ENCODE peak calls at places on chromosomes 7 and 10, in four cellular contexts. M is K562, F is GM12878, O is H1. G is an unnamed sample.

GRCh38 chr10:88565072-88565471 is 18.0 kb downstream of the RNLS start:
- DNase-seq in M (no peak), F (no peak), O (no peak), G (no peak)

GRCh38 chr7:132075573-132075972 is 500.7 kb downstream of the PLXNA4 start:
- DNase-seq in M (no peak), F (no peak), O (no peak), G (no peak)

GRCh38 chr10:114041166-114041565 is 2.5 kb upstream of the ADRB1 start:
- DNase-seq in M (no peak), F (no peak), O (no peak), G (no peak)

GRCh38 chr10:28679941-28680752 is 2.8 kb downstream of the BAMBI start:
- DNase-seq in M (peak), F (no peak), O (no peak), G (peak)

GRCh38 chr7:154953006-154953684 is 49.8 kb downstream of the PAXIP1 start:
- DNase-seq in M (peak), F (no peak), O (peak), G (peak)

GRCh38 chr7:40156988-40157387 is 22.2 kb downstream of the SUGCT start:
- DNase-seq in M (no peak), F (no peak), O (no peak), G (no peak)

GRCh38 chr10:24727811-24728210 is 4.1 kb upstream of the ARHGAP21 start:
- DNase-seq in M (no peak), F (no peak), O (no peak), G (no peak)

GRCh38 chr7:150384406-150385239 is 5.5 kb downstream of the ZNF775 start:
- DNase-seq in M (no peak), F (no peak), O (no peak), G (no peak)

GRCh38 chr7:27972272-27972671 is 208.3 kb downstream of the JAZF1 start:
- DNase-seq in M (no peak), F (no peak), O (no peak), G (no peak)

GRCh38 chr10:14906765-14907164 is 28.1 kb downstream of the SUV39H2 start:
- DNase-seq in M (no peak), F (no peak), O (no peak), G (no peak)

GRCh38 chr10:99908512-99908911 is 101.2 kb downstream of the DNMBP start:
- DNase-seq in M (no peak), F (no peak), O (no peak), G (no peak)

GRCh38 chr10:96840841-96841518 is 8.9 kb downstream of the LCOR start:
- DNase-seq in M (no peak), F (no peak), O (no peak), G (peak)

GRCh38 chr7:151856098-151856497 is 20.8 kb downstream of the PRKAG2 start:
- DNase-seq in M (no peak), F (no peak), O (no peak), G (peak)

GRCh38 chr10:110005716-110006115 is 2.1 kb upstream of the ADD3 start:
- DNase-seq in M (no peak), F (no peak), O (no peak), G (peak)

GRCh38 chr7:36006656-36007229 is 146.3 kb upstream of the EEPD1 start:
- DNase-seq in M (no peak), F (no peak), O (no peak), G (no peak)

GRCh38 chr7:130560972-130561371 is 69.1 kb downstream of the MEST start:
- DNase-seq in M (no peak), F (peak), O (no peak), G (peak)

GRCh38 chr7:10889266-10889898 is 84.3 kb upstream of the PHF14 start:
- DNase-seq in M (peak), F (no peak), O (no peak), G (peak)

GRCh38 chr10:129963831-129964501 is at the start of gene EBF3:
- DNase-seq in M (peak), F (no peak), O (peak), G (no peak)

GRCh38 chr10:35006836-35007235 is 83.3 kb downstream of the CUL2 start:
- DNase-seq in M (no peak), F (no peak), O (no peak), G (no peak)

GRCh38 chr7:2482725-2483451 is 6.7 kb upstream of the GRIFIN start:
- DNase-seq in M (no peak), F (no peak), O (no peak), G (no peak)

GRCh38 chr7:96219382-96220130 is 102.3 kb downstream of the SLC25A13 start:
- DNase-seq in M (no peak), F (no peak), O (no peak), G (no peak)

GRCh38 chr10:132539431-132539839 is 1.8 kb downstream of the INPP5A start:
- DNase-seq in M (no peak), F (no peak), O (no peak), G (no peak)

GRCh38 chr10:97338041-97338440 is 3.5 kb upstream of the FRAT2 start:
- DNase-seq in M (no peak), F (no peak), O (no peak), G (no peak)

GRCh38 chr10:12107781-12108180 is 21.7 kb upstream of the SEC61A2 start:
- DNase-seq in M (no peak), F (no peak), O (no peak), G (no peak)

GRCh38 chr7:44403176-44403759 is 77.9 kb upstream of the CAMK2B start:
- DNase-seq in M (no peak), F (no peak), O (no peak), G (no peak)

GRCh38 chr10:2886662-2887061 is 180.7 kb upstream of the PFKP start:
- DNase-seq in M (no peak), F (no peak), O (no peak), G (no peak)

GRCh38 chr10:34538291-34538829 is 276.7 kb downstream of the PARD3 start:
- DNase-seq in M (no peak), F (peak), O (no peak), G (no peak)

GRCh38 chr10:30705086-30705624 is 75.6 kb upstream of the LYZL2 start:
- DNase-seq in M (no peak), F (peak), O (no peak), G (no peak)

GRCh38 chr7:132508724-132509348 is 67.4 kb downstream of the PLXNA4 start:
- DNase-seq in M (no peak), F (no peak), O (no peak), G (no peak)

GRCh38 chr10:89173075-89173474 is 34.0 kb downstream of the CH25H start:
- DNase-seq in M (no peak), F (no peak), O (no peak), G (no peak)

GRCh38 chr10:132294561-132295320 is 13.0 kb downstream of the STK32C start:
- DNase-seq in M (peak), F (no peak), O (peak), G (no peak)

GRCh38 chr10:92538231-92538958 is 35.5 kb downstream of the IDE start:
- DNase-seq in M (no peak), F (no peak), O (no peak), G (no peak)

GRCh38 chr10:74213571-74214162 is 62.6 kb downstream of the ADK start:
- DNase-seq in M (peak), F (no peak), O (no peak), G (peak)

GRCh38 chr10:114262478-114262877 is 23.4 kb downstream of the VWA2 start:
- DNase-seq in M (no peak), F (no peak), O (no peak), G (no peak)

GRCh38 chr10:110349826-110350225 is 45.1 kb upstream of the SMNDC1 start:
- DNase-seq in M (no peak), F (no peak), O (no peak), G (no peak)

DNA sequence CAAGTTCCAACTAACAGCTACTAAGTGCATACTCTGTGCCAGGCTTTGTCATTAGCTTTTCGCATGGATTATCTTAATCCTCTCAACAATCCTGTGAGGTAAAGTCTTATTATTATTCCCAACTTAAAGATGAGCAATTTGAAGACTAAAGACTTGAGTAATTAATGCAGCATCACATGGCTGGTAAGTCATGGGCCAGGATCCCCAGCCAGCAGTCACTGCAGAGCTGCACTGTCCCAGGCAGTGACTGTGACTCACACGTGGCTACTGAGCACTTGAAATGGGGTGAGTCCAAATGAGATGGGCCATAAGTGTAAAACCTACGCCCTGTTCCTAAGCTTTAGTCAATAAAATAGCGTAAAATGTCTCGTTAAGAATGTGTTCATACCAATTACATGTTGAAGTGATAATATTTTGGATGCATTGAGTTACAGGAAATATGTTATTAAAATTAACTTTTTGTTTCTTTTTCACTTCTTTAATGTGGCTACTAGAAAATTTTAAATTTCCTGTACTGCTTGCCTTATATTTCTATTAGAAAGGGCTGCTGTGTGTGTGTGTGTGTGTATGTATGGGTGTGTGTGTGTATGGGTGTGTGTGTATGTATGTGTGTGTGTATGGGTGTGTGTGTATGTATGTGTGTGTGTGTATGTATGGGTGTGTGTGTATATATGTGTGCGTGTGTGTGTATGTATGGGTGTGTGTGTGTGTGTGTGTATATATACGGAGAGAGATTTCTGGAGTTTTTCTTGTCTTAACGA is 756.3 kb downstream of the AUTS2 start:
- DNase-seq in M (no peak), F (no peak), O (no peak), G (no peak)
- TF ChIP-seq SP1 in M (no peak), F (no peak), O (no peak), G (no peak)

GRCh38 chr10:50331486-50331885 is 80.2 kb upstream of the ASAH2 start:
- DNase-seq in M (no peak), F (no peak), O (no peak), G (peak)

GRCh38 chr10:50324680-50325393 is 73.5 kb upstream of the ASAH2 start:
- DNase-seq in M (no peak), F (no peak), O (no peak), G (no peak)

GRCh38 chr10:50326757-50327701 is 75.7 kb upstream of the ASAH2 start:
- DNase-seq in M (peak), F (no peak), O (no peak), G (no peak)

GRCh38 chr10:50322075-50322474 is 70.8 kb upstream of the ASAH2 start:
- DNase-seq in M (no peak), F (no peak), O (no peak), G (no peak)

GRCh38 chr10:50325449-50326188 is 74.3 kb upstream of the ASAH2 start:
- DNase-seq in M (no peak), F (no peak), O (no peak), G (no peak)
- TF ChIP-seq CBX5 in M (no peak), F (no peak), O (no peak), G (no peak)

GRCh38 chr7:30421647-30422196 is 56.9 kb downstream of the NOD1 start:
- DNase-seq in M (no peak), F (no peak), O (no peak), G (no peak)

GRCh38 chr7:30424536-30424935 is 54.0 kb downstream of the NOD1 start:
- DNase-seq in M (no peak), F (no peak), O (no peak), G (no peak)

GRCh38 chr7:30423793-30424505 is 54.6 kb downstream of the NOD1 start:
- DNase-seq in M (no peak), F (no peak), O (no peak), G (no peak)

GRCh38 chr7:30427296-30428080 is 51.1 kb downstream of the NOD1 start:
- DNase-seq in M (no peak), F (no peak), O (no peak), G (no peak)

DNA sequence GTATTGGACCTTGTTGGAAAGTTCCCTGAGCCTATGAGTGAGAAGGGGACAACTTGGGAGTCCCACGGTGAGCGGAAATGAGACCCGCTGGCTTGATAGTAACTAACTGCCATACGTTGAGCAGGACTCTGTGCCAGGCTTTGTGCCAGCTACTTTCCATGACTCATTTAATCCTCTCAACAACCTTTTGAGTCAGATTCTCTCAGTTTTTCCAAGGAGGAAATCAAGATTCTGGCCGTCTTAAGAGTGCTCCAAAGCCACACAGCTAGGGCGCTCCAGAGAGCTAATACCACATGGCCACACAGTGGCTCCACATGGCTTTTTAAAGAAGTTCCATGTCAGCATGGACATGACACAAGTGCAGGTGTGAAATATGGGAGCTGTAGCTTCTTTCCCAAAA is 55.7 kb downstream of the NOD1 start:
- DNase-seq in M (no peak), F (no peak), O (no peak), G (no peak)
- TF ChIP-seq CREB1 in M (no peak), F (no peak), O (no peak), G (no peak)

GRCh38 chr10:127570036-127570435 is 20.9 kb downstream of the NPS start:
- DNase-seq in M (no peak), F (no peak), O (no peak), G (no peak)
- TF ChIP-seq SP1 in M (no peak), F (no peak), O (no peak), G (no peak)

DNA sequence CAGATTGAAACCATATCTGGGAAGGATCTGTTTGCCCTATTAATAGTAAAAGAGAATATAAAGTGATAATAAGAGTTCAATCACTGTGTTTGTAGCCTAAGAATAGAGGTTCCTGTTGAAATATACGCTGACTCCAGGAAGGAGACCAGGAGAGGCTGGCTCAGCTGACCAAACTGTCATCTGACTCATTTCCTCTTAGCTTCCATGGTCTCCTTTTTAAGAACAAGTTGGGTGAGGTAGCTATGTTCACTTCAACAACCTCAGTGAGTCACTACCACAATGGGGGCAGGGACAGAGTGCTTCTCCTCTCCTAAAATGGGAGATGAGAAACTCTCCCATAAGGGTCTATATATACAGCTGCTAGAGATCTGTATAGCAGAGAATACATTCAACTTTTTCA is 543.3 kb downstream of the CALN1 start:
- DNase-seq in M (no peak), F (no peak), O (no peak), G (no peak)
- TF ChIP-seq CBX5 in M (no peak), F (no peak), O (no peak), G (no peak)

GRCh38 chr10:72079356-72079755 is 9.0 kb downstream of the SPOCK2 start:
- DNase-seq in M (no peak), F (no peak), O (no peak), G (no peak)

GRCh38 chr10:72080042-72081035 is 8.0 kb downstream of the SPOCK2 start:
- DNase-seq in M (no peak), F (no peak), O (peak), G (no peak)

GRCh38 chr10:72081772-72082590 is 6.4 kb downstream of the SPOCK2 start:
- DNase-seq in M (no peak), F (no peak), O (no peak), G (no peak)

GRCh38 chr10:72083234-72084093 is 4.9 kb downstream of the SPOCK2 start:
- DNase-seq in M (no peak), F (no peak), O (no peak), G (no peak)

GRCh38 chr10:72081210-72081609 is 7.1 kb downstream of the SPOCK2 start:
- DNase-seq in M (no peak), F (no peak), O (peak), G (no peak)
- TF ChIP-seq CREB1 in M (no peak), F (no peak), O (no peak), G (no peak)

GRCh38 chr7:156127166-156128134 is 315.2 kb upstream of the SHH start:
- DNase-seq in M (no peak), F (no peak), O (no peak), G (no peak)

GRCh38 chr7:156128496-156128895 is 316.2 kb upstream of the SHH start:
- DNase-seq in M (no peak), F (no peak), O (no peak), G (no peak)

GRCh38 chr7:156131881-156132280 is 319.6 kb upstream of the SHH start:
- DNase-seq in M (no peak), F (no peak), O (no peak), G (no peak)

GRCh38 chr7:156125841-156126730 is 313.8 kb upstream of the SHH start:
- DNase-seq in M (no peak), F (no peak), O (no peak), G (no peak)

GRCh38 chr7:156129589-156129988 is 317.3 kb upstream of the SHH start:
- DNase-seq in M (no peak), F (no peak), O (no peak), G (no peak)
- TF ChIP-seq SP1 in M (no peak), F (no peak), O (no peak), G (no peak)

DNA sequence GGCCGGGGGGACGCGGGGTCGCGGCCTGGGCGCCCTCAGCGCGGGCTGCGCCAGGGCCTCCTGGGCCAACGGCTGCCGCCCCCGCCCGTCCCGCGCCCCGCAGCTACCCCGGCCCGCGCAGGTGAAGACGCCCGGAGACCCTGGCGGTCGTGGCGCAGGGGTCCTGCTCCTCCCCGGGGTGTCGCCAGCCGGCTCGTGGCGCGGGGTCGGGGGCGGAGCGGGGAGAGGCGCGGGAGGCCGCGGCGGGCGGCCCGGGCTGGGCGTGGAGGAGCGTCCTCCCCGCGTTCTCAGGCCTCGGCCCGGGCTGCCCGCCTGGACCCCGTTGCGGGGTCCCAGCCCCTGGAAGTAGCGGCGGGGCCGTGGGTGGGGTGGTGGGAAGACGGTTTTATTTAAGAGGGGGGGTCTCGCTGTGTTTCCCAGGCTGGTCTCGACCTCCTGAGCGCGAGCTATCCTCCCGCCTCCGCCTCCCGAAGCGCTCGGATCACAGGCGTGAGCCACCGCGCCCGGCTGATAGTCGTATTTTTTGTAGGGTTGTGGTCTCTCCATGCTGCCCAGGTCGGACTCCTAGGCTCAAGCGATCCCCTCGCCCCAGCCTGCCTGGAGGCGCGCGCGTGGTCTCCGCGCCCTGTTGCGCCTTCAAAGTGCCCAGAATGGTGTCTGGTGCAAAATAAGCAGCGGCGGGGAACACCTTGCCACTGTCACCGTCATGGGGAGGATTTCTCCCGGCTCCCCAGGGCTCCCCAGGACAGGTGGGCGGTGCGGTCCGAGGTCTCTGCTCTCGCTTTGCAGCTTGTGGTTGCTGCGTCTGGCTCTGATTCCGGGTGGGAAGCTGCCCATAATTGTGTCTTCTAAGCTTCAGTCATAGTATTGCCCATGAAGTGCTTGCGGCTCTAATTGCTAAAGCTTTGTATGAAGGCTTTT is 15.3 kb upstream of the SUN1 start:
- DNase-seq in M (peak), F (no peak), O (peak), G (no peak)
- TF ChIP-seq CBX5 in M (no peak), F (no peak), O (no peak), G (no peak)

DNA sequence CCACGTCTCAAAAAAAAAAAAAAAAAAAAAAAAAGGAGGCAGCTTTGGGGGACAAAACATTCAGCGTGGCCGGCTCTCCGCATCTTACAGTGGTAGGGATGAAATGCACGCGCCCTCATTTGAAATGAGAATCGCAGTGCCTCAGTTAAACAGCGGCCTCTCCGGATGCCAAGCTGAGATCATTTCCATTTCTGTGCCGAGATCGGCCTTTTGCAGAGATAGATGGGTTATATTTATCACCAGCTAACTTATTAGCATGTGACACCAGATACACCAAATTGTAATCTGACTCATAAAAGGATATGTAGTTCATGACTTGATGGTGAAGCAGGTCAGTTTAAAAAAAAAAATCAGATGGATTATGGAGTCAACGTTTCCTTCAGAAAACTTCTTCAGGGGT is 138.7 kb downstream of the CUX1 start:
- DNase-seq in M (no peak), F (no peak), O (no peak), G (no peak)
- TF ChIP-seq CREB1 in M (no peak), F (no peak), O (no peak), G (no peak)

G was measured in HepG2.